ENCODE peak calls at places on chromosome X, in five cellular contexts. R is AG04449, G is ascending aorta, C is fibroblast of pulmonary artery, B is astrocyte of the spinal cord. S is an unnamed sample.

GRCh38 chrX:108312938-108313337 is 125.3 kb downstream of the COL4A6 start:
- DNase-seq in R (no peak), G (no peak), C (peak; percentile 48), B (peak; percentile 62), S (peak; percentile 55)

GRCh38 chrX:133856819-133857218 is 128.6 kb downstream of the GPC3 start:
- DNase-seq in R (no peak), G (no peak), C (no peak), B (no peak), S (no peak)

GRCh38 chrX:73962948-73963347 is 341.0 kb upstream of the ZCCHC13 start:
- DNase-seq in R (no peak), G (no peak), C (no peak), B (no peak), S (no peak)

GRCh38 chrX:129744881-129745321 is 6.1 kb downstream of the XPNPEP2 start:
- DNase-seq in R (no peak), G (no peak), C (no peak), B (no peak), S (no peak)

GRCh38 chrX:13340182-13340791 is 20.4 kb upstream of the ATXN3L start:
- DNase-seq in R (no peak), G (no peak), C (no peak), B (no peak), S (no peak)

GRCh38 chrX:115616943-115617563 is 56.1 kb downstream of the PLS3 start:
- DNase-seq in R (no peak), G (no peak), C (peak; percentile 49), B (peak; percentile 90), S (peak; percentile 66)

GRCh38 chrX:131704136-131704695 is 160.3 kb downstream of the OR13H1 start:
- DNase-seq in R (no peak), G (peak; percentile 94), C (no peak), B (peak; percentile 85), S (no peak)

GRCh38 chrX:46208225-46208854 is 336.9 kb downstream of the ZNF674 start:
- DNase-seq in R (no peak), G (no peak), C (peak; percentile 3), B (peak; percentile 54), S (no peak)

GRCh38 chrX:97616883-97617510 is 733.3 kb downstream of the RPA4 start:
- DNase-seq in R (peak; percentile 1), G (no peak), C (peak; percentile 56), B (peak; percentile 62), S (peak; percentile 57)

GRCh38 chrX:101799387-101799786 is 132.4 kb downstream of the ZMAT1 start:
- DNase-seq in R (peak; percentile 10), G (peak; percentile 91), C (peak; percentile 88), B (peak; percentile 85), S (peak; percentile 76)

GRCh38 chrX:18855919-18856644 is 127.8 kb downstream of the PHKA2 start:
- DNase-seq in R (no peak), G (no peak), C (peak; percentile 22), B (peak; percentile 77), S (no peak)

GRCh38 chrX:39460491-39460890 is 637.3 kb downstream of the BCOR start:
- DNase-seq in R (no peak), G (no peak), C (no peak), B (no peak), S (no peak)

GRCh38 chrX:85828771-85829170 is 218.6 kb downstream of the CHM start:
- DNase-seq in R (no peak), G (no peak), C (no peak), B (no peak), S (no peak)

GRCh38 chrX:43870758-43871419 is 11.4 kb downstream of the MAOB start:
- DNase-seq in R (no peak), G (no peak), C (no peak), B (no peak), S (no peak)

GRCh38 chrX:15745179-15745578 is 7.1 kb downstream of the CA5B start:
- DNase-seq in R (no peak), G (no peak), C (peak; percentile 53), B (no peak), S (no peak)

GRCh38 chrX:129540725-129541184 is 696 bp downstream of the OCRL start:
- DNase-seq in R (no peak), G (no peak), C (no peak), B (no peak), S (no peak)

GRCh38 chrX:135327299-135327698 is 18.0 kb downstream of the ETDC start:
- DNase-seq in R (peak; percentile 59), G (no peak), C (peak; percentile 88), B (peak; percentile 86), S (no peak)

GRCh38 chrX:103635436-103635835 is 6.7 kb downstream of the TCEAL1 start:
- DNase-seq in R (no peak), G (no peak), C (no peak), B (no peak), S (no peak)

GRCh38 chrX:49661881-49662280 is 33.9 kb downstream of the PAGE1 start:
- DNase-seq in R (no peak), G (no peak), C (no peak), B (no peak), S (no peak)

GRCh38 chrX:13598877-13599276 is 29.5 kb downstream of the EGFL6 start:
- DNase-seq in R (no peak), G (no peak), C (peak; percentile 2), B (no peak), S (no peak)

GRCh38 chrX:9195199-9195880 is 161.4 kb upstream of the FAM9B start:
- DNase-seq in R (no peak), G (no peak), C (no peak), B (no peak), S (no peak)

GRCh38 chrX:94662665-94663064 is 988.7 kb downstream of the FAM133A start:
- DNase-seq in R (no peak), G (no peak), C (no peak), B (no peak), S (no peak)

GRCh38 chrX:84064164-84064563 is 123.8 kb downstream of the RPS6KA6 start:
- DNase-seq in R (no peak), G (no peak), C (peak; percentile 13), B (no peak), S (no peak)

GRCh38 chrX:15781964-15782711 is 8.1 kb upstream of the ZRSR2 start:
- DNase-seq in R (no peak), G (no peak), C (no peak), B (no peak), S (no peak)

GRCh38 chrX:2547746-2548145 is 47.0 kb upstream of the DHRSX start:
- DNase-seq in R (no peak), G (no peak), C (no peak), B (no peak), S (no peak)

GRCh38 chrX:83469551-83469950 is 38.5 kb upstream of the POU3F4 start:
- DNase-seq in R (no peak), G (no peak), C (peak; percentile 0), B (peak; percentile 8), S (no peak)

GRCh38 chrX:25524150-25524549 is 508.4 kb upstream of the ARX start:
- DNase-seq in R (no peak), G (no peak), C (peak; percentile 77), B (peak; percentile 38), S (no peak)

GRCh38 chrX:88903989-88904718 is 157.1 kb downstream of the CPXCR1 start:
- DNase-seq in R (no peak), G (no peak), C (no peak), B (no peak), S (no peak)

GRCh38 chrX:2748171-2748814 is 3.5 kb upstream of the XG start:
- DNase-seq in R (no peak), G (no peak), C (no peak), B (no peak), S (no peak)

GRCh38 chrX:111581086-111581485 is 69.6 kb downstream of the SERTM2 start:
- DNase-seq in R (no peak), G (no peak), C (no peak), B (peak; percentile 12), S (no peak)

GRCh38 chrX:96407043-96407442 is 277.6 kb upstream of the DIAPH2 start:
- DNase-seq in R (no peak), G (no peak), C (peak; percentile 47), B (peak; percentile 41), S (no peak)

GRCh38 chrX:41827886-41828285 is 95.5 kb downstream of the CASK start:
- DNase-seq in R (peak; percentile 36), G (no peak), C (peak; percentile 1), B (peak; percentile 8), S (no peak)

GRCh38 chrX:41825796-41826195 is 97.6 kb downstream of the CASK start:
- DNase-seq in R (no peak), G (no peak), C (no peak), B (no peak), S (no peak)

GRCh38 chrX:41822917-41823316 is 98.9 kb downstream of the GPR82 start:
- DNase-seq in R (no peak), G (no peak), C (no peak), B (no peak), S (no peak)

GRCh38 chrX:41823402-41823801 is 99.4 kb downstream of the GPR82 start:
- DNase-seq in R (no peak), G (no peak), C (peak; percentile 8), B (no peak), S (no peak)

GRCh38 chrX:41824551-41824950 is 98.8 kb downstream of the CASK start:
- DNase-seq in R (no peak), G (no peak), C (peak; percentile 36), B (peak; percentile 55), S (peak; percentile 51)
- TF ChIP-seq CTCF in R (no peak), G (no peak), C (no peak), B (no peak), S (no peak)

GRCh38 chrX:120604359-120604782 is 470 bp downstream of the MCTS1 start:
- DNase-seq in R (no peak), G (no peak), C (peak; percentile 71), B (peak; percentile 18), S (no peak)
- TF ChIP-seq CTCF in R (no peak), G (no peak), C (no peak), B (no peak), S (no peak)

GRCh38 chrX:78517124-78517523 is 142.0 kb downstream of the RTL3 start:
- DNase-seq in R (no peak), G (no peak), C (peak; percentile 30), B (peak; percentile 33), S (no peak)

GRCh38 chrX:78513996-78514745 is 145.0 kb downstream of the RTL3 start:
- DNase-seq in R (no peak), G (no peak), C (no peak), B (no peak), S (no peak)

GRCh38 chrX:78514852-78515251 is 144.3 kb downstream of the RTL3 start:
- DNase-seq in R (no peak), G (no peak), C (no peak), B (no peak), S (no peak)
- TF ChIP-seq CTCF in R (no peak), G (no peak), C (peak; percentile 13), B (no peak), S (no peak)

GRCh38 chrX:23559975-23560374 is 107.3 kb upstream of the PRDX4 start:
- DNase-seq in R (no peak), G (no peak), C (no peak), B (no peak), S (no peak)
- TF ChIP-seq CTCF in R (no peak), G (no peak), C (no peak), B (no peak), S (peak; percentile 7)

DNA sequence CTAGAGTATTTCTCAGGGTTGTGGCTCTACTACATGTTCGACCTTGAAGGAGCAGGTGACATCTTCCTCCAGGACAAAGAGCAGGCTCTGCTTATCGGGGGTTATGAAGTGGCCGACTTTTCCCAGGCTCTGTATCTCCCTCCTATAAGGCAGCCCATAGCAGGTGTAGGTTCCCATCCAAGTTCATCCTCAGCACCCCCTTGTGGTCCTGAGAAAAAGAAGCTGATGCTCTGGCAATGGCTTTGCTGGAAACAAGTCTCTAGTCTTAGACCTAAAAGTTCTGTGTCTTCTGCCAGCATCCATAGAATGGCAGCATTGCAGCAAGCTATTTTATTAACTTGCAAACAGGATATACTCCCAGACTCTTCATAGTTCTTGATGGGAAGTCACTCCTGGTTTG is 836.6 kb upstream of the PRKX start:
- DNase-seq in R (no peak), G (no peak), C (no peak), B (no peak), S (no peak)
- TF ChIP-seq CTCF in R (no peak), G (no peak), C (no peak), B (peak; percentile 4), S (no peak)